ENCODE peak calls at places on chromosomes 11 and 22, in eight cellular contexts. A is IMR-90, J is HCT116, V is lower lobe of right lung, D is uterus, M is GM12878, R is heart left ventricle, F is left ventricle myocardium inferior. Z is an unnamed sample.

GRCh38 chr11:78795862-78796261 is 221.2 kb upstream of the NARS2 start:
- DNase-seq in V (no peak), M (no peak), F (no peak), D (no peak), R (no peak), J (no peak), A (no peak), Z (no peak)

GRCh38 chr11:59180168-59180567 is 8.2 kb downstream of the DTX4 start:
- DNase-seq in M (no peak), V (no peak), A (no peak), F (no peak), R (no peak), D (no peak), J (no peak), Z (no peak)

GRCh38 chr22:20156611-20157415 is 6.0 kb upstream of the CCDC188 start:
- DNase-seq in F (peak; percentile 83), D (peak; percentile 87), A (peak; percentile 66), J (peak; percentile 52), R (peak; percentile 79), V (peak; percentile 85), M (peak; percentile 17), Z (peak; percentile 80)

GRCh38 chr11:77842451-77843121 is 21.6 kb downstream of the AAMDC start:
- DNase-seq in D (no peak), M (no peak), R (no peak), J (no peak), A (peak; percentile 53), F (no peak), V (no peak), Z (no peak)

GRCh38 chr11:104164028-104164520 is at the start of gene PDGFD:
- DNase-seq in R (peak; percentile 73), F (peak; percentile 64), J (no peak), V (peak; percentile 59), M (no peak), A (peak; percentile 70), D (peak; percentile 38), Z (peak; percentile 60)

GRCh38 chr22:17096095-17096494 is 11.3 kb downstream of the IL17RA start:
- DNase-seq in A (no peak), V (no peak), J (no peak), R (no peak), F (no peak), D (no peak), M (no peak), Z (no peak)

GRCh38 chr11:1531961-1532586 is 40.0 kb downstream of the DUSP8 start:
- DNase-seq in F (peak; percentile 77), M (no peak), A (no peak), V (no peak), D (no peak), R (peak; percentile 76), J (no peak), Z (no peak)

GRCh38 chr11:11786234-11786633 is 55.5 kb upstream of the USP47 start:
- DNase-seq in D (no peak), A (no peak), F (no peak), M (no peak), V (no peak), J (no peak), R (no peak), Z (no peak)

GRCh38 chr11:46361283-46362145 is 14.3 kb downstream of the DGKZ start:
- DNase-seq in V (peak; percentile 83), M (peak; percentile 44), A (peak; percentile 72), D (no peak), F (peak; percentile 75), R (peak; percentile 86), J (no peak), Z (no peak)

GRCh38 chr11:125358254-125358840 is 137.7 kb downstream of the FEZ1 start:
- DNase-seq in M (no peak), D (no peak), R (no peak), F (no peak), A (peak; percentile 65), J (no peak), V (no peak), Z (no peak)

GRCh38 chr11:87007938-87008337 is 29.8 kb upstream of the TMEM135 start:
- DNase-seq in D (no peak), R (no peak), F (no peak), J (no peak), A (peak; percentile 55), V (no peak), M (no peak), Z (no peak)

GRCh38 chr11:112377946-112378345 is 117.3 kb upstream of the PLET1 start:
- DNase-seq in V (no peak), F (no peak), D (no peak), R (no peak), A (no peak), M (no peak), J (no peak), Z (no peak)

GRCh38 chr11:112382561-112382960 is 121.9 kb upstream of the PLET1 start:
- DNase-seq in M (no peak), V (no peak), J (no peak), R (no peak), D (no peak), F (no peak), A (no peak), Z (no peak)

GRCh38 chr11:112380464-112380863 is 119.8 kb upstream of the PLET1 start:
- DNase-seq in R (no peak), J (no peak), F (no peak), A (no peak), M (no peak), D (no peak), V (no peak), Z (no peak)

DNA sequence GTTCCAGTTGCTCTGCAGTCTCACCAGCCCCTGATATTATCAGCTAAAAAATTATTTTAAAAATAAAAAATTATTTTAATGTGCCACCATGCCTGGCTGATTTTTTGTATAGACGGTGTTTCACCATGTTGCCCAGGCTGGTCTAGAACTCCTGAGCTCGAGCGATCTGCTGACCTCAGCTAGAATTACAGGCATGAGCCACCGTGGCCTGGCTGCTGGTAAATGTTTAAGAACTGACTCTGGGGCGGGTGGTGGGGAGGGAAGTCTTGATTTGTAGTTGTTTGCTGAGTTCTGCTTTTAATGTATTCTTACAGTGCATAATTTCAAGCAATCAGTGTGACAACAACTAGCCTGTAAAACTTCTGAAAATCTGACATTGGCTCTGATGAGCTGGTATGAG is 120.9 kb upstream of the PLET1 start:
- DNase-seq in D (no peak), R (no peak), V (no peak), M (no peak), F (no peak), J (no peak), A (no peak), Z (no peak)
- H3K9me3 ChIP-seq in D (no peaks in the 10 kb centered on the region), R (no peaks in the 10 kb centered on the region), V (no peaks in the 10 kb centered on the region), M (no peaks in the 10 kb centered on the region), F (peaks cover 7% of the 10 kb centered on the region), J (no peaks in the 10 kb centered on the region), A (no peaks in the 10 kb centered on the region), Z (no peaks in the 10 kb centered on the region)

GRCh38 chr22:28922540-28923244 is 39.3 kb downstream of the ZNRF3 start:
- DNase-seq in V (no peak), A (no peak), J (no peak), F (no peak), D (no peak), M (no peak), R (no peak), Z (no peak)

GRCh38 chr22:28921585-28921879 is 38.2 kb downstream of the ZNRF3 start:
- DNase-seq in D (no peak), M (no peak), A (no peak), J (no peak), F (no peak), R (no peak), V (no peak), Z (no peak)

GRCh38 chr22:28915969-28916368 is 32.6 kb downstream of the ZNRF3 start:
- DNase-seq in V (no peak), R (no peak), F (no peak), D (no peak), A (no peak), M (no peak), J (no peak), Z (no peak)

GRCh38 chr22:28920757-28921584 is 37.6 kb downstream of the ZNRF3 start:
- DNase-seq in D (no peak), A (no peak), F (no peak), J (no peak), M (peak; percentile 52), V (no peak), R (no peak), Z (no peak)

DNA sequence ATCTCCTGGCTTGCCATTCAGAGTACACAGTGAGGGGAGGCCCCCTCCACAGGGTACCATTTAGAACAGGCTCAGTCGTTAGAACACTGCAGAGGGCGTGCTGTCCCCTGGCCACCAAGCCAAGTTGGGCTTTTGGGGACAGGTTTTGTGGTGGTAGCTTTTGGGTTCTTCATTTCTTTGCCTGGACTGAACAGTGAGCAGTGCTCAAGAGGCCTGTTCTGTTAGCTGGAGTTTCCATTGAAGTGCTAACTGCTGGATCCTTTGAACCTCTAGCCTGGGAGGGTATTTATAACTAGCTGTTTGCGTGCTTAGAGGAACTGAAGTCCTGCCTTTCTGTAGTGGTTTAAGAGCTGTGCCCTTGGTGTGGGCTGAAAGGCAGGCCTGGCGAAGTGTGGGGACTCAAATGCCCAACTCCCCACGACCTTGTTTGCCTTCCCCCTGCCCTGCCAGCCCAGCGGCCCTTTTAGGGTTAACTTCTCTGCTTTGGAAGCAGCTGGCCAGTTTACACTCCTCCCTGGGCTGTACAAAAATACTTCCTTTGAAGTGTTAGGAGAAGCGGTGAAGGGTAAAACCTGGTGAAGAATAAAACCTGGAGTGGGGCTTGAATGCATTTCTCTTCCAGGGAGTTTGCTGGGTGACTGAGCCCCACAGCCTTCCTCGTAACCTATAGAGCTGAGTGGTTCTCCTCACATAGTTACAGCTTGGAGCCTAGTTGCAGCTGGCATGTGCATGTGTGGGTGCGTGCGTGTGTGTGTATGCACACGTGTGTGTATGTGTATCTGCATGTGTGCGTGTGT is 34.6 kb downstream of the ZNRF3 start:
- DNase-seq in F (peak; percentile 28), J (peak; percentile 74), R (peak; percentile 35), A (peak; percentile 31), V (no peak), D (no peak), M (no peak), Z (peak; percentile 25)
- H3K4me1 ChIP-seq in F (peaks cover 46% of the 10 kb centered on the region), J (peaks cover 75% of the 10 kb centered on the region), R (peaks cover 7% of the 10 kb centered on the region), A (peaks cover 3% of the 10 kb centered on the region), V (peaks cover 67% of the 10 kb centered on the region), D (peaks cover 9% of the 10 kb centered on the region), M (peaks cover 8% of the 10 kb centered on the region), Z (peaks cover 14% of the 10 kb centered on the region)

DNA sequence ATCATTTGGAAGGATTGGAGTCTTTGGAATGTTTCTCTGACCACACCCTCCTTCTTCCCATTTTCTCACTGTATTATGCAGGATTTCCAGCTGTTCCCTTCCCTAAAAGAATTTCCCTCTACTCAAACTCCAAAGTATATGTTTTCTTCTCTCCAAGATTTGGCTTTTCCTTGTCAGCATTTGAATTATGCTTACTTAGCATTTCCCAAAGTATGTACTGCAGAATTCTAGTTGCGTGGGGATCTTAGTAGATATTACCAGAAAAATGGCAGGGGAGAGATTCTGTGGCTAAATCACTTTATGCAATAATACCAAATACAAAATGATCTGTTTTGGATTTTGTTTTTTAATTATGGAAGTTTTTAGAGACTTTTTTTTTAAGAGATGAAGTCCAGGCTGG is 142.3 kb downstream of the OR4C45 start:
- DNase-seq in M (no peak), D (no peak), A (no peak), R (no peak), V (no peak), F (no peak), J (no peak), Z (no peak)
- H3K9me3 ChIP-seq in M (no peaks in the 10 kb centered on the region), D (no peaks in the 10 kb centered on the region), A (peaks cover 3% of the 10 kb centered on the region), R (no peaks in the 10 kb centered on the region), V (no peaks in the 10 kb centered on the region), F (no peaks in the 10 kb centered on the region), J (peaks cover 14% of the 10 kb centered on the region), Z (no peaks in the 10 kb centered on the region)

DNA sequence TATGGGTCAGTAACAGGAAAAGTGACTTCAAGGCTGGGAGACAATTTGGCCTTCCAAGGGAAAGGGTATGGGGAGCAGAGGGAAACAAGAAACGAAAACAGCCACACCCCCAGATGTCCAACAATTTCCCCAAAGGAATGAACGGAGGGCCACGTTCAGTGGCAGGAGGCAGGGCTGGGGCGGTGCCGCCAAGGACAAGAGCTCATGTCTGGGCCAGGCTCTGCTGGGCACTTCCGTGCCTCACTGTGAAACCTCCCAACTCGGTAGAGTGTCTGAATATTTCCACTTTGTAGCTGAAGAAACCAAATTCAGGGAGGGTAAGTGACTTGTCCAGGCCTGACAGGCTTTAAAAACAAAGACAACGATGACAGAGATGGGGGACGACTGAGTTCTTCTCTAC is 11.9 kb downstream of the IFT27 start:
- DNase-seq in V (no peak), D (no peak), F (no peak), M (no peak), R (no peak), J (no peak), A (no peak), Z (no peak)
- H3K4me1 ChIP-seq in V (peaks cover 4% of the 10 kb centered on the region), D (no peaks in the 10 kb centered on the region), F (peaks cover 13% of the 10 kb centered on the region), M (no peaks in the 10 kb centered on the region), R (no peaks in the 10 kb centered on the region), J (peaks cover 7% of the 10 kb centered on the region), A (peaks cover 6% of the 10 kb centered on the region), Z (no peaks in the 10 kb centered on the region)